ENCODE peak calls at places on chromosomes 1 and 21, in nine cellular contexts. One of them, this sample, is unnamed.

GRCh38 chr1:189438808-189439207 is 1038.9 kb downstream of the BRINP3 start:
- DNase-seq in stimulated activated CD4-positive, alpha-beta T cell treated with anti-CD3 and anti-CD28 coated beads, Interleukin-12 subunit alpha, Interleukin-12 subunit beta, amount 100 ng/mL, for 4 hours: no peak
- DNase-seq in HAP-1: no peak
- DNase-seq in C1 segment of cervical spinal cord: no peak
- DNase-seq in mucosa of gallbladder: no peak
- DNase-seq in left ventricle myocardium superior: no peak
- DNase-seq in stromal cell of bone marrow: no peak
- DNase-seq in GOT3: no peak
- DNase-seq in AG09319: no peak
- DNase-seq in this sample: no peak

GRCh38 chr1:150192012-150192411 is 42.3 kb downstream of the PLEKHO1 start:
- DNase-seq in stimulated activated CD4-positive, alpha-beta T cell treated with anti-CD3 and anti-CD28 coated beads, Interleukin-12 subunit alpha, Interleukin-12 subunit beta, amount 100 ng/mL, for 4 hours: no peak
- DNase-seq in stromal cell of bone marrow: peak
- DNase-seq in AG09319: no peak
- DNase-seq in left ventricle myocardium superior: no peak
- DNase-seq in C1 segment of cervical spinal cord: no peak
- DNase-seq in mucosa of gallbladder: no peak
- DNase-seq in HAP-1: no peak
- DNase-seq in GOT3: no peak
- DNase-seq in this sample: no peak

GRCh38 chr1:58584082-58584895 is 7.2 kb upstream of the TACSTD2 start:
- DNase-seq in stromal cell of bone marrow: peak
- DNase-seq in left ventricle myocardium superior: peak
- DNase-seq in mucosa of gallbladder: peak
- DNase-seq in HAP-1: no peak
- DNase-seq in C1 segment of cervical spinal cord: no peak
- DNase-seq in stimulated activated CD4-positive, alpha-beta T cell treated with anti-CD3 and anti-CD28 coated beads, Interleukin-12 subunit alpha, Interleukin-12 subunit beta, amount 100 ng/mL, for 4 hours: no peak
- DNase-seq in AG09319: peak
- DNase-seq in GOT3: no peak
- DNase-seq in this sample: no peak

GRCh38 chr1:53930932-53931331 is 14.6 kb downstream of the IFT25 start:
- DNase-seq in C1 segment of cervical spinal cord: no peak
- DNase-seq in GOT3: no peak
- DNase-seq in HAP-1: no peak
- DNase-seq in left ventricle myocardium superior: no peak
- DNase-seq in stromal cell of bone marrow: no peak
- DNase-seq in AG09319: no peak
- DNase-seq in stimulated activated CD4-positive, alpha-beta T cell treated with anti-CD3 and anti-CD28 coated beads, Interleukin-12 subunit alpha, Interleukin-12 subunit beta, amount 100 ng/mL, for 4 hours: no peak
- DNase-seq in mucosa of gallbladder: no peak
- DNase-seq in this sample: no peak

GRCh38 chr1:45437323-45437722 is 53.6 kb downstream of the TESK2 start:
- DNase-seq in C1 segment of cervical spinal cord: no peak
- DNase-seq in HAP-1: no peak
- DNase-seq in AG09319: no peak
- DNase-seq in stromal cell of bone marrow: no peak
- DNase-seq in mucosa of gallbladder: no peak
- DNase-seq in GOT3: no peak
- DNase-seq in left ventricle myocardium superior: no peak
- DNase-seq in stimulated activated CD4-positive, alpha-beta T cell treated with anti-CD3 and anti-CD28 coated beads, Interleukin-12 subunit alpha, Interleukin-12 subunit beta, amount 100 ng/mL, for 4 hours: no peak
- DNase-seq in this sample: no peak

GRCh38 chr1:93448983-93449805 is 1.3 kb downstream of the FNBP1L start:
- DNase-seq in stromal cell of bone marrow: no peak
- DNase-seq in GOT3: no peak
- DNase-seq in left ventricle myocardium superior: peak
- DNase-seq in HAP-1: peak
- DNase-seq in stimulated activated CD4-positive, alpha-beta T cell treated with anti-CD3 and anti-CD28 coated beads, Interleukin-12 subunit alpha, Interleukin-12 subunit beta, amount 100 ng/mL, for 4 hours: no peak
- DNase-seq in AG09319: no peak
- DNase-seq in mucosa of gallbladder: peak
- DNase-seq in C1 segment of cervical spinal cord: peak
- DNase-seq in this sample: no peak

GRCh38 chr1:203913045-203913444 is 51.6 kb downstream of the SNRPE start:
- DNase-seq in HAP-1: no peak
- DNase-seq in left ventricle myocardium superior: no peak
- DNase-seq in GOT3: no peak
- DNase-seq in C1 segment of cervical spinal cord: no peak
- DNase-seq in stromal cell of bone marrow: no peak
- DNase-seq in AG09319: no peak
- DNase-seq in mucosa of gallbladder: no peak
- DNase-seq in stimulated activated CD4-positive, alpha-beta T cell treated with anti-CD3 and anti-CD28 coated beads, Interleukin-12 subunit alpha, Interleukin-12 subunit beta, amount 100 ng/mL, for 4 hours: no peak
- DNase-seq in this sample: no peak

GRCh38 chr1:206608108-206608698 is 4.1 kb downstream of the EIF2D start:
- DNase-seq in left ventricle myocardium superior: no peak
- DNase-seq in stromal cell of bone marrow: no peak
- DNase-seq in mucosa of gallbladder: no peak
- DNase-seq in stimulated activated CD4-positive, alpha-beta T cell treated with anti-CD3 and anti-CD28 coated beads, Interleukin-12 subunit alpha, Interleukin-12 subunit beta, amount 100 ng/mL, for 4 hours: peak
- DNase-seq in C1 segment of cervical spinal cord: no peak
- DNase-seq in AG09319: no peak
- DNase-seq in HAP-1: peak
- DNase-seq in GOT3: no peak
- DNase-seq in this sample: no peak

GRCh38 chr1:78918157-78918556 is 88.4 kb downstream of the ADGRL4 start:
- DNase-seq in HAP-1: no peak
- DNase-seq in AG09319: no peak
- DNase-seq in mucosa of gallbladder: no peak
- DNase-seq in stromal cell of bone marrow: no peak
- DNase-seq in GOT3: no peak
- DNase-seq in stimulated activated CD4-positive, alpha-beta T cell treated with anti-CD3 and anti-CD28 coated beads, Interleukin-12 subunit alpha, Interleukin-12 subunit beta, amount 100 ng/mL, for 4 hours: no peak
- DNase-seq in C1 segment of cervical spinal cord: no peak
- DNase-seq in left ventricle myocardium superior: no peak
- DNase-seq in this sample: no peak

GRCh38 chr1:24491577-24492360 is 10.9 kb upstream of the RCAN3 start:
- DNase-seq in left ventricle myocardium superior: no peak
- DNase-seq in AG09319: no peak
- DNase-seq in C1 segment of cervical spinal cord: no peak
- DNase-seq in mucosa of gallbladder: no peak
- DNase-seq in GOT3: no peak
- DNase-seq in HAP-1: no peak
- DNase-seq in stromal cell of bone marrow: no peak
- DNase-seq in stimulated activated CD4-positive, alpha-beta T cell treated with anti-CD3 and anti-CD28 coated beads, Interleukin-12 subunit alpha, Interleukin-12 subunit beta, amount 100 ng/mL, for 4 hours: no peak
- DNase-seq in this sample: no peak

GRCh38 chr1:96466842-96467241 is 254.7 kb upstream of the PTBP2 start:
- DNase-seq in GOT3: no peak
- DNase-seq in mucosa of gallbladder: no peak
- DNase-seq in AG09319: no peak
- DNase-seq in left ventricle myocardium superior: no peak
- DNase-seq in HAP-1: no peak
- DNase-seq in C1 segment of cervical spinal cord: no peak
- DNase-seq in stimulated activated CD4-positive, alpha-beta T cell treated with anti-CD3 and anti-CD28 coated beads, Interleukin-12 subunit alpha, Interleukin-12 subunit beta, amount 100 ng/mL, for 4 hours: no peak
- DNase-seq in stromal cell of bone marrow: no peak
- DNase-seq in this sample: no peak

GRCh38 chr1:245512980-245513578 is 358.3 kb downstream of the KIF26B start:
- DNase-seq in C1 segment of cervical spinal cord: no peak
- DNase-seq in stromal cell of bone marrow: no peak
- DNase-seq in mucosa of gallbladder: no peak
- DNase-seq in GOT3: no peak
- DNase-seq in AG09319: no peak
- DNase-seq in HAP-1: no peak
- DNase-seq in stimulated activated CD4-positive, alpha-beta T cell treated with anti-CD3 and anti-CD28 coated beads, Interleukin-12 subunit alpha, Interleukin-12 subunit beta, amount 100 ng/mL, for 4 hours: no peak
- DNase-seq in left ventricle myocardium superior: no peak
- DNase-seq in this sample: no peak

GRCh38 chr1:15282810-15283474 is 35.9 kb downstream of the FHAD1 start:
- DNase-seq in HAP-1: no peak
- DNase-seq in mucosa of gallbladder: no peak
- DNase-seq in stimulated activated CD4-positive, alpha-beta T cell treated with anti-CD3 and anti-CD28 coated beads, Interleukin-12 subunit alpha, Interleukin-12 subunit beta, amount 100 ng/mL, for 4 hours: no peak
- DNase-seq in stromal cell of bone marrow: no peak
- DNase-seq in left ventricle myocardium superior: peak
- DNase-seq in C1 segment of cervical spinal cord: peak
- DNase-seq in GOT3: no peak
- DNase-seq in AG09319: no peak
- DNase-seq in this sample: no peak

GRCh38 chr1:29032839-29033238 is 90.9 kb downstream of the TMEM200B start:
- DNase-seq in GOT3: no peak
- DNase-seq in stimulated activated CD4-positive, alpha-beta T cell treated with anti-CD3 and anti-CD28 coated beads, Interleukin-12 subunit alpha, Interleukin-12 subunit beta, amount 100 ng/mL, for 4 hours: no peak
- DNase-seq in AG09319: no peak
- DNase-seq in stromal cell of bone marrow: no peak
- DNase-seq in left ventricle myocardium superior: no peak
- DNase-seq in mucosa of gallbladder: no peak
- DNase-seq in HAP-1: no peak
- DNase-seq in C1 segment of cervical spinal cord: no peak
- DNase-seq in this sample: no peak

GRCh38 chr1:244325056-244325764 is 126.5 kb downstream of the ADSS2 start:
- DNase-seq in stromal cell of bone marrow: no peak
- DNase-seq in stimulated activated CD4-positive, alpha-beta T cell treated with anti-CD3 and anti-CD28 coated beads, Interleukin-12 subunit alpha, Interleukin-12 subunit beta, amount 100 ng/mL, for 4 hours: no peak
- DNase-seq in C1 segment of cervical spinal cord: no peak
- DNase-seq in HAP-1: no peak
- DNase-seq in GOT3: no peak
- DNase-seq in AG09319: no peak
- DNase-seq in mucosa of gallbladder: no peak
- DNase-seq in left ventricle myocardium superior: no peak
- DNase-seq in this sample: no peak

GRCh38 chr1:60727553-60727952 is 354.8 kb upstream of the NFIA start:
- DNase-seq in stromal cell of bone marrow: no peak
- DNase-seq in GOT3: no peak
- DNase-seq in stimulated activated CD4-positive, alpha-beta T cell treated with anti-CD3 and anti-CD28 coated beads, Interleukin-12 subunit alpha, Interleukin-12 subunit beta, amount 100 ng/mL, for 4 hours: no peak
- DNase-seq in AG09319: no peak
- DNase-seq in mucosa of gallbladder: no peak
- DNase-seq in HAP-1: no peak
- DNase-seq in left ventricle myocardium superior: no peak
- DNase-seq in C1 segment of cervical spinal cord: no peak
- DNase-seq in this sample: no peak

GRCh38 chr1:12327566-12327965 is 97.7 kb downstream of the VPS13D start:
- DNase-seq in GOT3: no peak
- DNase-seq in C1 segment of cervical spinal cord: no peak
- DNase-seq in HAP-1: no peak
- DNase-seq in stimulated activated CD4-positive, alpha-beta T cell treated with anti-CD3 and anti-CD28 coated beads, Interleukin-12 subunit alpha, Interleukin-12 subunit beta, amount 100 ng/mL, for 4 hours: no peak
- DNase-seq in left ventricle myocardium superior: no peak
- DNase-seq in stromal cell of bone marrow: no peak
- DNase-seq in AG09319: no peak
- DNase-seq in mucosa of gallbladder: no peak
- DNase-seq in this sample: no peak

GRCh38 chr1:25658791-25659431 is 42.3 kb downstream of the MAN1C1 start:
- DNase-seq in mucosa of gallbladder: no peak
- DNase-seq in left ventricle myocardium superior: peak
- DNase-seq in HAP-1: no peak
- DNase-seq in GOT3: no peak
- DNase-seq in stromal cell of bone marrow: no peak
- DNase-seq in stimulated activated CD4-positive, alpha-beta T cell treated with anti-CD3 and anti-CD28 coated beads, Interleukin-12 subunit alpha, Interleukin-12 subunit beta, amount 100 ng/mL, for 4 hours: no peak
- DNase-seq in C1 segment of cervical spinal cord: peak
- DNase-seq in AG09319: no peak
- DNase-seq in this sample: no peak

GRCh38 chr1:243706563-243706962 is 143.5 kb downstream of the AKT3 start:
- DNase-seq in stromal cell of bone marrow: no peak
- DNase-seq in C1 segment of cervical spinal cord: peak
- DNase-seq in AG09319: no peak
- DNase-seq in stimulated activated CD4-positive, alpha-beta T cell treated with anti-CD3 and anti-CD28 coated beads, Interleukin-12 subunit alpha, Interleukin-12 subunit beta, amount 100 ng/mL, for 4 hours: no peak
- DNase-seq in GOT3: no peak
- DNase-seq in mucosa of gallbladder: no peak
- DNase-seq in HAP-1: no peak
- DNase-seq in left ventricle myocardium superior: no peak
- DNase-seq in this sample: no peak

GRCh38 chr1:33302325-33302724 is 18.6 kb downstream of the A3GALT2 start:
- DNase-seq in C1 segment of cervical spinal cord: no peak
- DNase-seq in HAP-1: no peak
- DNase-seq in GOT3: no peak
- DNase-seq in mucosa of gallbladder: no peak
- DNase-seq in stromal cell of bone marrow: no peak
- DNase-seq in AG09319: no peak
- DNase-seq in left ventricle myocardium superior: no peak
- DNase-seq in stimulated activated CD4-positive, alpha-beta T cell treated with anti-CD3 and anti-CD28 coated beads, Interleukin-12 subunit alpha, Interleukin-12 subunit beta, amount 100 ng/mL, for 4 hours: no peak
- DNase-seq in this sample: no peak

GRCh38 chr21:38807987-38808386 is 2.3 kb downstream of the ETS2 start:
- DNase-seq in stimulated activated CD4-positive, alpha-beta T cell treated with anti-CD3 and anti-CD28 coated beads, Interleukin-12 subunit alpha, Interleukin-12 subunit beta, amount 100 ng/mL, for 4 hours: no peak
- DNase-seq in C1 segment of cervical spinal cord: no peak
- DNase-seq in AG09319: no peak
- DNase-seq in GOT3: no peak
- DNase-seq in mucosa of gallbladder: no peak
- DNase-seq in HAP-1: no peak
- DNase-seq in left ventricle myocardium superior: no peak
- DNase-seq in stromal cell of bone marrow: no peak
- DNase-seq in this sample: no peak

GRCh38 chr21:46284077-46284644 is 1.2 kb downstream of the MCM3AP start:
- DNase-seq in mucosa of gallbladder: no peak
- DNase-seq in GOT3: no peak
- DNase-seq in stimulated activated CD4-positive, alpha-beta T cell treated with anti-CD3 and anti-CD28 coated beads, Interleukin-12 subunit alpha, Interleukin-12 subunit beta, amount 100 ng/mL, for 4 hours: no peak
- DNase-seq in C1 segment of cervical spinal cord: no peak
- DNase-seq in left ventricle myocardium superior: no peak
- DNase-seq in stromal cell of bone marrow: no peak
- DNase-seq in HAP-1: no peak
- DNase-seq in AG09319: no peak
- DNase-seq in this sample: no peak

GRCh38 chr1:8091691-8092090 is 65.6 kb upstream of the ERRFI1 start:
- DNase-seq in AG09319: no peak
- DNase-seq in GOT3: no peak
- DNase-seq in stimulated activated CD4-positive, alpha-beta T cell treated with anti-CD3 and anti-CD28 coated beads, Interleukin-12 subunit alpha, Interleukin-12 subunit beta, amount 100 ng/mL, for 4 hours: no peak
- DNase-seq in mucosa of gallbladder: no peak
- DNase-seq in C1 segment of cervical spinal cord: no peak
- DNase-seq in left ventricle myocardium superior: no peak
- DNase-seq in HAP-1: no peak
- DNase-seq in stromal cell of bone marrow: no peak
- DNase-seq in this sample: no peak

GRCh38 chr21:25999935-26000582 is 170.5 kb downstream of the APP start:
- DNase-seq in left ventricle myocardium superior: no peak
- DNase-seq in AG09319: no peak
- DNase-seq in stromal cell of bone marrow: no peak
- DNase-seq in C1 segment of cervical spinal cord: peak
- DNase-seq in mucosa of gallbladder: no peak
- DNase-seq in GOT3: no peak
- DNase-seq in stimulated activated CD4-positive, alpha-beta T cell treated with anti-CD3 and anti-CD28 coated beads, Interleukin-12 subunit alpha, Interleukin-12 subunit beta, amount 100 ng/mL, for 4 hours: peak
- DNase-seq in HAP-1: no peak
- DNase-seq in this sample: no peak

GRCh38 chr1:233459968-233460367 is 132.4 kb downstream of the MAP3K21 start:
- DNase-seq in mucosa of gallbladder: no peak
- DNase-seq in left ventricle myocardium superior: no peak
- DNase-seq in AG09319: no peak
- DNase-seq in C1 segment of cervical spinal cord: no peak
- DNase-seq in HAP-1: no peak
- DNase-seq in stimulated activated CD4-positive, alpha-beta T cell treated with anti-CD3 and anti-CD28 coated beads, Interleukin-12 subunit alpha, Interleukin-12 subunit beta, amount 100 ng/mL, for 4 hours: no peak
- DNase-seq in GOT3: no peak
- DNase-seq in stromal cell of bone marrow: no peak
- DNase-seq in this sample: no peak

GRCh38 chr1:186327331-186327730 is 47.7 kb downstream of the TPR start:
- DNase-seq in left ventricle myocardium superior: no peak
- DNase-seq in stromal cell of bone marrow: no peak
- DNase-seq in stimulated activated CD4-positive, alpha-beta T cell treated with anti-CD3 and anti-CD28 coated beads, Interleukin-12 subunit alpha, Interleukin-12 subunit beta, amount 100 ng/mL, for 4 hours: no peak
- DNase-seq in C1 segment of cervical spinal cord: no peak
- DNase-seq in GOT3: no peak
- DNase-seq in AG09319: no peak
- DNase-seq in mucosa of gallbladder: no peak
- DNase-seq in HAP-1: no peak
- DNase-seq in this sample: no peak

GRCh38 chr1:234955107-234955731 is 173.4 kb downstream of the TOMM20 start:
- DNase-seq in mucosa of gallbladder: peak
- DNase-seq in GOT3: no peak
- DNase-seq in stimulated activated CD4-positive, alpha-beta T cell treated with anti-CD3 and anti-CD28 coated beads, Interleukin-12 subunit alpha, Interleukin-12 subunit beta, amount 100 ng/mL, for 4 hours: no peak
- DNase-seq in C1 segment of cervical spinal cord: no peak
- DNase-seq in stromal cell of bone marrow: peak
- DNase-seq in HAP-1: no peak
- DNase-seq in left ventricle myocardium superior: peak
- DNase-seq in AG09319: no peak
- DNase-seq in this sample: no peak

GRCh38 chr1:33429846-33430750 is 797 bp downstream of the PHC2 start:
- DNase-seq in stimulated activated CD4-positive, alpha-beta T cell treated with anti-CD3 and anti-CD28 coated beads, Interleukin-12 subunit alpha, Interleukin-12 subunit beta, amount 100 ng/mL, for 4 hours: peak
- DNase-seq in AG09319: no peak
- DNase-seq in mucosa of gallbladder: no peak
- DNase-seq in C1 segment of cervical spinal cord: peak
- DNase-seq in left ventricle myocardium superior: peak
- DNase-seq in GOT3: no peak
- DNase-seq in HAP-1: no peak
- DNase-seq in stromal cell of bone marrow: no peak
- DNase-seq in this sample: peak

GRCh38 chr1:248611883-248612282 is 14.4 kb upstream of the OR2T10 start:
- DNase-seq in stromal cell of bone marrow: no peak
- DNase-seq in stimulated activated CD4-positive, alpha-beta T cell treated with anti-CD3 and anti-CD28 coated beads, Interleukin-12 subunit alpha, Interleukin-12 subunit beta, amount 100 ng/mL, for 4 hours: no peak
- DNase-seq in GOT3: no peak
- DNase-seq in left ventricle myocardium superior: no peak
- DNase-seq in AG09319: no peak
- DNase-seq in HAP-1: no peak
- DNase-seq in C1 segment of cervical spinal cord: no peak
- DNase-seq in mucosa of gallbladder: no peak
- DNase-seq in this sample: no peak